ENCODE peak calls at places on chromosomes 7 and 10, in six cellular contexts. One of them, this sample, is unnamed.

GRCh38 chr7:125611582-125611981 is 682.0 kb upstream of the POT1 start:
- DNase-seq in naive thymus-derived CD4-positive, alpha-beta T cell: no peak
- DNase-seq in mesothelial cell of epicardium: no peak
- DNase-seq in brain microvascular endothelial cell: no peak
- DNase-seq in T-helper 17 cell: no peak
- DNase-seq in fibroblast of the aortic adventitia: no peak
- DNase-seq in this sample: no peak

GRCh38 chr7:36082910-36083309 is 70.1 kb upstream of the EEPD1 start:
- DNase-seq in T-helper 17 cell: no peak
- DNase-seq in naive thymus-derived CD4-positive, alpha-beta T cell: no peak
- DNase-seq in fibroblast of the aortic adventitia: no peak
- DNase-seq in brain microvascular endothelial cell: no peak
- DNase-seq in mesothelial cell of epicardium: no peak
- DNase-seq in this sample: no peak

GRCh38 chr7:140773104-140773503 is 76.6 kb downstream of the NDUFB2 start:
- DNase-seq in mesothelial cell of epicardium: no peak
- DNase-seq in fibroblast of the aortic adventitia: no peak
- DNase-seq in T-helper 17 cell: no peak
- DNase-seq in naive thymus-derived CD4-positive, alpha-beta T cell: no peak
- DNase-seq in brain microvascular endothelial cell: no peak
- DNase-seq in this sample: no peak

GRCh38 chr10:85204814-85205213 is 876.4 kb downstream of the CCSER2 start:
- DNase-seq in naive thymus-derived CD4-positive, alpha-beta T cell: no peak
- DNase-seq in mesothelial cell of epicardium: no peak
- DNase-seq in fibroblast of the aortic adventitia: no peak
- DNase-seq in T-helper 17 cell: no peak
- DNase-seq in brain microvascular endothelial cell: no peak
- DNase-seq in this sample: no peak

GRCh38 chr10:79401015-79401921 is 44.2 kb downstream of the ZCCHC24 start:
- DNase-seq in T-helper 17 cell: no peak
- DNase-seq in brain microvascular endothelial cell: no peak
- DNase-seq in naive thymus-derived CD4-positive, alpha-beta T cell: no peak
- DNase-seq in mesothelial cell of epicardium: no peak
- DNase-seq in fibroblast of the aortic adventitia: peak; percentile 91
- DNase-seq in this sample: no peak

GRCh38 chr7:2360791-2361190 is 6.2 kb downstream of the EIF3B start:
- DNase-seq in fibroblast of the aortic adventitia: peak; percentile 69
- DNase-seq in brain microvascular endothelial cell: no peak
- DNase-seq in naive thymus-derived CD4-positive, alpha-beta T cell: no peak
- DNase-seq in mesothelial cell of epicardium: no peak
- DNase-seq in T-helper 17 cell: no peak
- DNase-seq in this sample: no peak

GRCh38 chr7:24851791-24852190 is 94.5 kb upstream of the GSDME start:
- DNase-seq in mesothelial cell of epicardium: no peak
- DNase-seq in brain microvascular endothelial cell: peak; percentile 57
- DNase-seq in T-helper 17 cell: no peak
- DNase-seq in naive thymus-derived CD4-positive, alpha-beta T cell: no peak
- DNase-seq in fibroblast of the aortic adventitia: no peak
- DNase-seq in this sample: peak; percentile 71

GRCh38 chr10:124049484-124049883 is 43.9 kb downstream of the CHST15 start:
- DNase-seq in brain microvascular endothelial cell: peak; percentile 33
- DNase-seq in mesothelial cell of epicardium: no peak
- DNase-seq in naive thymus-derived CD4-positive, alpha-beta T cell: no peak
- DNase-seq in T-helper 17 cell: no peak
- DNase-seq in fibroblast of the aortic adventitia: no peak
- DNase-seq in this sample: peak; percentile 78

GRCh38 chr10:48941427-48942075 is 1.9 kb upstream of the LRRC18 start:
- DNase-seq in naive thymus-derived CD4-positive, alpha-beta T cell: no peak
- DNase-seq in fibroblast of the aortic adventitia: no peak
- DNase-seq in brain microvascular endothelial cell: no peak
- DNase-seq in mesothelial cell of epicardium: no peak
- DNase-seq in T-helper 17 cell: no peak
- DNase-seq in this sample: no peak

GRCh38 chr10:67771200-67771599 is 66.8 kb downstream of the DNAJC12 start:
- DNase-seq in mesothelial cell of epicardium: no peak
- DNase-seq in brain microvascular endothelial cell: no peak
- DNase-seq in fibroblast of the aortic adventitia: no peak
- DNase-seq in naive thymus-derived CD4-positive, alpha-beta T cell: no peak
- DNase-seq in T-helper 17 cell: no peak
- DNase-seq in this sample: no peak

GRCh38 chr10:50508315-50509051 is 115.3 kb downstream of the SGMS1 start:
- DNase-seq in mesothelial cell of epicardium: no peak
- DNase-seq in naive thymus-derived CD4-positive, alpha-beta T cell: no peak
- DNase-seq in T-helper 17 cell: no peak
- DNase-seq in fibroblast of the aortic adventitia: no peak
- DNase-seq in brain microvascular endothelial cell: no peak
- DNase-seq in this sample: no peak

GRCh38 chr7:44575054-44575453 is 1.3 kb upstream of the DDX56 start:
- DNase-seq in fibroblast of the aortic adventitia: no peak
- DNase-seq in naive thymus-derived CD4-positive, alpha-beta T cell: no peak
- DNase-seq in brain microvascular endothelial cell: no peak
- DNase-seq in mesothelial cell of epicardium: no peak
- DNase-seq in T-helper 17 cell: no peak
- DNase-seq in this sample: no peak

GRCh38 chr10:21514808-21515580 is 10.5 kb downstream of the SKIDA1 start:
- DNase-seq in brain microvascular endothelial cell: no peak
- DNase-seq in T-helper 17 cell: no peak
- DNase-seq in mesothelial cell of epicardium: no peak
- DNase-seq in naive thymus-derived CD4-positive, alpha-beta T cell: no peak
- DNase-seq in fibroblast of the aortic adventitia: no peak
- DNase-seq in this sample: no peak

GRCh38 chr7:47418910-47419309 is 163.0 kb downstream of the TNS3 start:
- DNase-seq in naive thymus-derived CD4-positive, alpha-beta T cell: no peak
- DNase-seq in mesothelial cell of epicardium: no peak
- DNase-seq in brain microvascular endothelial cell: peak; percentile 52
- DNase-seq in T-helper 17 cell: no peak
- DNase-seq in fibroblast of the aortic adventitia: no peak
- DNase-seq in this sample: peak; percentile 65

GRCh38 chr7:115634633-115635032 is 395.9 kb downstream of the TFEC start:
- DNase-seq in T-helper 17 cell: no peak
- DNase-seq in brain microvascular endothelial cell: no peak
- DNase-seq in fibroblast of the aortic adventitia: no peak
- DNase-seq in naive thymus-derived CD4-positive, alpha-beta T cell: no peak
- DNase-seq in mesothelial cell of epicardium: no peak
- DNase-seq in this sample: no peak

GRCh38 chr10:26665080-26666048 is 32.1 kb upstream of the PDSS1 start:
- DNase-seq in T-helper 17 cell: no peak
- DNase-seq in brain microvascular endothelial cell: no peak
- DNase-seq in fibroblast of the aortic adventitia: no peak
- DNase-seq in naive thymus-derived CD4-positive, alpha-beta T cell: no peak
- DNase-seq in mesothelial cell of epicardium: no peak
- DNase-seq in this sample: no peak

GRCh38 chr10:69618746-69619145 is 11.3 kb upstream of the FAM241B start:
- DNase-seq in T-helper 17 cell: no peak
- DNase-seq in brain microvascular endothelial cell: no peak
- DNase-seq in fibroblast of the aortic adventitia: no peak
- DNase-seq in naive thymus-derived CD4-positive, alpha-beta T cell: no peak
- DNase-seq in mesothelial cell of epicardium: no peak
- DNase-seq in this sample: no peak

GRCh38 chr10:9147475-9147874 is 1093.0 kb downstream of the GATA3 start:
- DNase-seq in brain microvascular endothelial cell: no peak
- DNase-seq in mesothelial cell of epicardium: no peak
- DNase-seq in T-helper 17 cell: no peak
- DNase-seq in fibroblast of the aortic adventitia: no peak
- DNase-seq in naive thymus-derived CD4-positive, alpha-beta T cell: no peak
- DNase-seq in this sample: no peak

GRCh38 chr7:19202599-19202998 is 57.4 kb upstream of the FERD3L start:
- DNase-seq in naive thymus-derived CD4-positive, alpha-beta T cell: no peak
- DNase-seq in T-helper 17 cell: no peak
- DNase-seq in mesothelial cell of epicardium: no peak
- DNase-seq in brain microvascular endothelial cell: peak; percentile 6
- DNase-seq in fibroblast of the aortic adventitia: peak; percentile 4
- DNase-seq in this sample: no peak

GRCh38 chr10:52451817-52452216 is 137.7 kb downstream of the DKK1 start:
- DNase-seq in fibroblast of the aortic adventitia: peak; percentile 73
- DNase-seq in mesothelial cell of epicardium: no peak
- DNase-seq in T-helper 17 cell: no peak
- DNase-seq in naive thymus-derived CD4-positive, alpha-beta T cell: no peak
- DNase-seq in brain microvascular endothelial cell: no peak
- DNase-seq in this sample: peak; percentile 51

GRCh38 chr7:4683043-4683883 is 1.2 kb downstream of the FOXK1 start:
- DNase-seq in mesothelial cell of epicardium: no peak
- DNase-seq in T-helper 17 cell: peak; percentile 9
- DNase-seq in fibroblast of the aortic adventitia: no peak
- DNase-seq in naive thymus-derived CD4-positive, alpha-beta T cell: peak; percentile 5
- DNase-seq in brain microvascular endothelial cell: no peak
- DNase-seq in this sample: no peak

GRCh38 chr7:83550100-83550499 is 98.8 kb downstream of the SEMA3E start:
- DNase-seq in naive thymus-derived CD4-positive, alpha-beta T cell: no peak
- DNase-seq in T-helper 17 cell: no peak
- DNase-seq in fibroblast of the aortic adventitia: peak; percentile 52
- DNase-seq in brain microvascular endothelial cell: peak; percentile 66
- DNase-seq in mesothelial cell of epicardium: no peak
- DNase-seq in this sample: no peak

GRCh38 chr7:15921576-15921975 is 235.1 kb upstream of the MEOX2 start:
- DNase-seq in naive thymus-derived CD4-positive, alpha-beta T cell: no peak
- DNase-seq in T-helper 17 cell: no peak
- DNase-seq in fibroblast of the aortic adventitia: peak; percentile 69
- DNase-seq in mesothelial cell of epicardium: no peak
- DNase-seq in brain microvascular endothelial cell: peak; percentile 9
- DNase-seq in this sample: peak; percentile 8

GRCh38 chr7:113774182-113774807 is 144.5 kb downstream of the PPP1R3A start:
- DNase-seq in T-helper 17 cell: no peak
- DNase-seq in naive thymus-derived CD4-positive, alpha-beta T cell: no peak
- DNase-seq in fibroblast of the aortic adventitia: peak; percentile 63
- DNase-seq in brain microvascular endothelial cell: peak; percentile 66
- DNase-seq in mesothelial cell of epicardium: no peak
- DNase-seq in this sample: peak; percentile 53

GRCh38 chr10:16441106-16441850 is 4.5 kb downstream of the PTER start:
- DNase-seq in naive thymus-derived CD4-positive, alpha-beta T cell: no peak
- DNase-seq in fibroblast of the aortic adventitia: peak; percentile 35
- DNase-seq in mesothelial cell of epicardium: no peak
- DNase-seq in T-helper 17 cell: no peak
- DNase-seq in brain microvascular endothelial cell: no peak
- DNase-seq in this sample: no peak

GRCh38 chr7:100673942-100674431 is 447 bp downstream of the GNB2 start:
- DNase-seq in brain microvascular endothelial cell: no peak
- DNase-seq in T-helper 17 cell: no peak
- DNase-seq in fibroblast of the aortic adventitia: peak; percentile 38
- DNase-seq in mesothelial cell of epicardium: no peak
- DNase-seq in naive thymus-derived CD4-positive, alpha-beta T cell: no peak
- DNase-seq in this sample: no peak

GRCh38 chr7:102101111-102101551 is 185.5 kb upstream of the SH2B2 start:
- DNase-seq in T-helper 17 cell: no peak
- DNase-seq in brain microvascular endothelial cell: no peak
- DNase-seq in naive thymus-derived CD4-positive, alpha-beta T cell: no peak
- DNase-seq in fibroblast of the aortic adventitia: no peak
- DNase-seq in mesothelial cell of epicardium: no peak
- DNase-seq in this sample: no peak

GRCh38 chr7:39259391-39260003 is 281.8 kb downstream of the POU6F2 start:
- DNase-seq in mesothelial cell of epicardium: no peak
- DNase-seq in T-helper 17 cell: no peak
- DNase-seq in fibroblast of the aortic adventitia: no peak
- DNase-seq in naive thymus-derived CD4-positive, alpha-beta T cell: no peak
- DNase-seq in brain microvascular endothelial cell: no peak
- DNase-seq in this sample: no peak

This sample was measured in HT1080.